ENCODE peak calls at places on chromosomes 1 and 21, in ten cellular contexts. One of them, this sample, is unnamed. For H3K9me3, the result is how much of the 10 kb centered on the place peaks cover.

GRCh38 chr1:62286778-62287224 is 32.4 kb downstream of the KANK4 start:
- DNase-seq in endothelial cell of umbilical vein: no peak
- DNase-seq in astrocyte: no peak
- DNase-seq in OCI-LY7: no peak
- DNase-seq in IMR-90: no peak
- DNase-seq in HCT116: no peak
- DNase-seq in mammary epithelial cell: peak
- DNase-seq in keratinocyte: no peak
- DNase-seq in fibroblast of lung: no peak
- DNase-seq in hepatocyte: no peak
- DNase-seq in this sample: no peak

GRCh38 chr1:109361649-109362048 is 36.1 kb downstream of the SORT1 start:
- DNase-seq in HCT116: no peak
- DNase-seq in IMR-90: peak
- DNase-seq in astrocyte: peak
- DNase-seq in mammary epithelial cell: peak
- DNase-seq in hepatocyte: no peak
- DNase-seq in fibroblast of lung: peak
- DNase-seq in endothelial cell of umbilical vein: no peak
- DNase-seq in OCI-LY7: no peak
- DNase-seq in keratinocyte: no peak
- DNase-seq in this sample: no peak

GRCh38 chr1:60989745-60990718 is 92.3 kb upstream of the NFIA start:
- DNase-seq in IMR-90: peak
- DNase-seq in astrocyte: peak
- DNase-seq in fibroblast of lung: peak
- DNase-seq in mammary epithelial cell: peak
- DNase-seq in keratinocyte: no peak
- DNase-seq in OCI-LY7: no peak
- DNase-seq in hepatocyte: peak
- DNase-seq in HCT116: no peak
- DNase-seq in endothelial cell of umbilical vein: peak
- DNase-seq in this sample: no peak

GRCh38 chr1:177229781-177230180 is 59.0 kb downstream of the BRINP2 start:
- DNase-seq in IMR-90: no peak
- DNase-seq in fibroblast of lung: no peak
- DNase-seq in astrocyte: no peak
- DNase-seq in HCT116: no peak
- DNase-seq in OCI-LY7: no peak
- DNase-seq in endothelial cell of umbilical vein: no peak
- DNase-seq in keratinocyte: no peak
- DNase-seq in mammary epithelial cell: no peak
- DNase-seq in hepatocyte: no peak
- DNase-seq in this sample: no peak

GRCh38 chr1:7404046-7404742 is 366.9 kb upstream of the VAMP3 start:
- DNase-seq in mammary epithelial cell: no peak
- DNase-seq in astrocyte: no peak
- DNase-seq in keratinocyte: no peak
- DNase-seq in HCT116: no peak
- DNase-seq in OCI-LY7: no peak
- DNase-seq in endothelial cell of umbilical vein: no peak
- DNase-seq in hepatocyte: no peak
- DNase-seq in fibroblast of lung: no peak
- DNase-seq in IMR-90: no peak
- DNase-seq in this sample: no peak

GRCh38 chr1:13825033-13825432 is 125.0 kb downstream of the PRDM2 start:
- DNase-seq in hepatocyte: no peak
- DNase-seq in keratinocyte: no peak
- DNase-seq in IMR-90: peak
- DNase-seq in endothelial cell of umbilical vein: no peak
- DNase-seq in OCI-LY7: peak
- DNase-seq in HCT116: no peak
- DNase-seq in mammary epithelial cell: no peak
- DNase-seq in astrocyte: no peak
- DNase-seq in fibroblast of lung: no peak
- DNase-seq in this sample: no peak

GRCh38 chr21:19853709-19854575 is 1144.3 kb upstream of the NCAM2 start:
- DNase-seq in astrocyte: no peak
- DNase-seq in fibroblast of lung: no peak
- DNase-seq in OCI-LY7: no peak
- DNase-seq in endothelial cell of umbilical vein: no peak
- DNase-seq in keratinocyte: no peak
- DNase-seq in HCT116: no peak
- DNase-seq in mammary epithelial cell: no peak
- DNase-seq in IMR-90: no peak
- DNase-seq in hepatocyte: peak
- DNase-seq in this sample: peak

GRCh38 chr1:199243423-199244061 is 604.7 kb downstream of the PTPRC start:
- DNase-seq in fibroblast of lung: peak
- DNase-seq in HCT116: peak
- DNase-seq in OCI-LY7: peak
- DNase-seq in astrocyte: no peak
- DNase-seq in endothelial cell of umbilical vein: peak
- DNase-seq in mammary epithelial cell: peak
- DNase-seq in hepatocyte: peak
- DNase-seq in keratinocyte: no peak
- DNase-seq in IMR-90: peak
- DNase-seq in this sample: peak

GRCh38 chr1:207805841-207806421 is 54.1 kb downstream of the CD46 start:
- DNase-seq in fibroblast of lung: peak
- DNase-seq in astrocyte: peak
- DNase-seq in OCI-LY7: no peak
- DNase-seq in HCT116: no peak
- DNase-seq in endothelial cell of umbilical vein: peak
- DNase-seq in mammary epithelial cell: peak
- DNase-seq in keratinocyte: peak
- DNase-seq in hepatocyte: peak
- DNase-seq in IMR-90: peak
- DNase-seq in this sample: peak

GRCh38 chr1:192601145-192602048 is 25.8 kb downstream of the RGS1 start:
- DNase-seq in hepatocyte: no peak
- DNase-seq in astrocyte: peak
- DNase-seq in keratinocyte: no peak
- DNase-seq in IMR-90: peak
- DNase-seq in fibroblast of lung: no peak
- DNase-seq in mammary epithelial cell: peak
- DNase-seq in HCT116: no peak
- DNase-seq in endothelial cell of umbilical vein: no peak
- DNase-seq in OCI-LY7: no peak
- DNase-seq in this sample: no peak

GRCh38 chr1:36436820-36437219 is 13.4 kb downstream of the OSCP1 start:
- DNase-seq in IMR-90: peak
- DNase-seq in HCT116: peak
- DNase-seq in fibroblast of lung: no peak
- DNase-seq in endothelial cell of umbilical vein: no peak
- DNase-seq in hepatocyte: peak
- DNase-seq in mammary epithelial cell: peak
- DNase-seq in OCI-LY7: no peak
- DNase-seq in astrocyte: peak
- DNase-seq in keratinocyte: peak
- DNase-seq in this sample: peak

GRCh38 chr1:42963378-42964005 is 4.8 kb upstream of the SLC2A1 start:
- DNase-seq in fibroblast of lung: peak
- DNase-seq in HCT116: no peak
- DNase-seq in IMR-90: peak
- DNase-seq in endothelial cell of umbilical vein: peak
- DNase-seq in hepatocyte: no peak
- DNase-seq in OCI-LY7: no peak
- DNase-seq in mammary epithelial cell: peak
- DNase-seq in astrocyte: peak
- DNase-seq in keratinocyte: no peak
- DNase-seq in this sample: no peak

GRCh38 chr1:186066411-186066810 is 308.6 kb downstream of the TPR start:
- DNase-seq in hepatocyte: no peak
- DNase-seq in fibroblast of lung: no peak
- DNase-seq in endothelial cell of umbilical vein: no peak
- DNase-seq in IMR-90: no peak
- DNase-seq in HCT116: no peak
- DNase-seq in keratinocyte: no peak
- DNase-seq in OCI-LY7: no peak
- DNase-seq in astrocyte: no peak
- DNase-seq in mammary epithelial cell: no peak
- DNase-seq in this sample: no peak

DNA sequence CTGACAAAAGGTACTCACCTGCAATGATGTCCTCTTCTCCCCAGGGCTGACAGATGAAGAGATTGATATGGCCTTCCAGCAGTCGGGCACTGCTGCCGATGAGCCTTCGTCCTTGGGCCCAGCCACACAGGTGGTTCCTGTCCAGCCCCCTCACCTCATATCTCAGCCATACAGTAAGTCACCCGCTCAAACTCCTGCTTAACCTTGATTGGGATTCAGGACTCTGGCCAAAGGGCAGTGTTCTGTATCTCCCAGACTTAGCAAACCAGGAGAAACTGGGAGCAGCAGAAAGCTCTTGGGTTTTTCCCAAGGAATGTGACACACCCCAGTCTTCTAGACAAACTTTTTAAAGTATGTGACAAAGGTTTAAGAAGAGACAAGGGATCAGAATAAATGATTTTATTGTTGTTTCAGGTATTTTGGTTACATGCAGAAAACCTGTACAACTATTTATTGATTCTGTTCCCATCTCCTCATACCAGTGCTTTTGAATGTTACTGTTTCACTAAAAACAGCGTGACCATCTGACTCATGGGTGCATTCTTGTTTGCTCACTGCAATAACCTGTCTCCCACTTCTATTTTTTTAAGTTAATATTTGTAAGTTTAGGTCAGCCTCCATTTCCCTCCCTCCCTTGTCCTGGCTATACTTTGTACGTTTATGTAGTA is 124.6 kb downstream of the PEX14 start:
- DNase-seq in hepatocyte: peak
- DNase-seq in endothelial cell of umbilical vein: no peak
- DNase-seq in OCI-LY7: no peak
- DNase-seq in fibroblast of lung: peak
- DNase-seq in IMR-90: peak
- DNase-seq in keratinocyte: peak
- DNase-seq in mammary epithelial cell: peak
- DNase-seq in HCT116: peak
- DNase-seq in astrocyte: peak
- DNase-seq in this sample: no peak
- H3K9me3 ChIP-seq in hepatocyte: under half
- H3K9me3 ChIP-seq in endothelial cell of umbilical vein: under half
- H3K9me3 ChIP-seq in OCI-LY7: under half
- H3K9me3 ChIP-seq in fibroblast of lung: under half
- H3K9me3 ChIP-seq in IMR-90: under half
- H3K9me3 ChIP-seq in keratinocyte: under half
- H3K9me3 ChIP-seq in mammary epithelial cell: under half
- H3K9me3 ChIP-seq in HCT116: under half
- H3K9me3 ChIP-seq in astrocyte: under half
- H3K9me3 ChIP-seq in this sample: under half

DNA sequence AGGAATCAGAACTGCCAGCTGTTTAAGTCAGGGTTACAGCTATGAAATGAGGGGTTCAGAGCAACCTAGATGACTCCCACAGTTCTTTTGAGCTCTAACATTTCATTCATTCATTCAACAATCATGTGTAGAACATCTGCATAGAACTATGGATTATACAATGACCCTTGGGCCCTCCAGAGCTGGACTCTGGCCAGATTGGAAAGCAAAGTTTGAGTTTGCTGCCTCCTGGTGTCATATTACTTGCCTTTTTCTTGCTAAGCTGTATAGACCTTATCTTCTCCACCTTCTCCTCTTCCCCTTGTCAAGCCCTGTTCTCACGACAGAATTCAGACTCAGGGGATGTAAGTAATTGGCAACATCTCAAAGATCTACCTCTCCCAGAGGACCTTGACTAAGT is 4.0 kb downstream of the CASQ2 start:
- DNase-seq in IMR-90: peak
- DNase-seq in mammary epithelial cell: peak
- DNase-seq in HCT116: peak
- DNase-seq in fibroblast of lung: peak
- DNase-seq in hepatocyte: peak
- DNase-seq in keratinocyte: no peak
- DNase-seq in endothelial cell of umbilical vein: peak
- DNase-seq in OCI-LY7: no peak
- DNase-seq in astrocyte: no peak
- DNase-seq in this sample: no peak
- TF ChIP-seq CTCF in IMR-90: peak
- TF ChIP-seq CTCF in mammary epithelial cell: peak
- TF ChIP-seq CTCF in HCT116: peak
- TF ChIP-seq CTCF in fibroblast of lung: peak
- TF ChIP-seq CTCF in hepatocyte: peak
- TF ChIP-seq CTCF in keratinocyte: peak
- TF ChIP-seq CTCF in endothelial cell of umbilical vein: no peak
- TF ChIP-seq CTCF in OCI-LY7: no peak
- TF ChIP-seq CTCF in astrocyte: peak
- TF ChIP-seq CTCF in this sample: peak

DNA sequence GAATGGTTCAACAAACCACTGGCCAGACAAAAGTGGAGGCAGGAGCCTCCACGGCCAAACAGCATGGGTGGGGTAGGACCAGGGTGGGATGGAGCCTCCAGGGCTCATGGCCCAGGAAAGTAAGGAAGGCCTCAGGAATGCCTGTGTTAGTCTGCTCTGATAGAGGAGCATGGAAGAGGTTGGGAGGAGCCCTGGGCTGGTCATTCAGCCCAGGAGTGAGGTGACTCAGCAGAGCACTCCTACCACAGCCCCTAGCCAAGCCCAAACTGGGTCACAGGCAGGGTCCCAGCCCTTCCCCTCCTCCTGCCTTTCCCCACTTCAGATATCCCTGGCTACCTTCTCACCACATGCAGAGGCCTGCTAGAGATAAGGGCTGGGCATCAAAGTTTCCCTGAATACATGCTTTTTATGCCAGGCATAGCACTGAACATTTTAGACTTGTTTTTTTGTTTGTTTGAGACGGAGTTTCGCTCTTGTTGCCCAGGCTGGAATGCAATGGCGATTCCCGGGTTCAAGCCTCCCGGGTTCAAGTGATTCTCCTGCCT is 3.1 kb upstream of the SHISA4 start:
- DNase-seq in fibroblast of lung: peak
- DNase-seq in hepatocyte: no peak
- DNase-seq in mammary epithelial cell: peak
- DNase-seq in OCI-LY7: no peak
- DNase-seq in HCT116: peak
- DNase-seq in astrocyte: peak
- DNase-seq in endothelial cell of umbilical vein: no peak
- DNase-seq in keratinocyte: no peak
- DNase-seq in IMR-90: peak
- DNase-seq in this sample: no peak
- H2AFZ ChIP-seq in fibroblast of lung: no peak
- H2AFZ ChIP-seq in hepatocyte: no peak
- H2AFZ ChIP-seq in mammary epithelial cell: no peak
- H2AFZ ChIP-seq in OCI-LY7: no peak
- H2AFZ ChIP-seq in HCT116: no peak
- H2AFZ ChIP-seq in astrocyte: no peak
- H2AFZ ChIP-seq in endothelial cell of umbilical vein: no peak
- H2AFZ ChIP-seq in keratinocyte: no peak
- H2AFZ ChIP-seq in IMR-90: no peak
- H2AFZ ChIP-seq in this sample: no peak

DNA sequence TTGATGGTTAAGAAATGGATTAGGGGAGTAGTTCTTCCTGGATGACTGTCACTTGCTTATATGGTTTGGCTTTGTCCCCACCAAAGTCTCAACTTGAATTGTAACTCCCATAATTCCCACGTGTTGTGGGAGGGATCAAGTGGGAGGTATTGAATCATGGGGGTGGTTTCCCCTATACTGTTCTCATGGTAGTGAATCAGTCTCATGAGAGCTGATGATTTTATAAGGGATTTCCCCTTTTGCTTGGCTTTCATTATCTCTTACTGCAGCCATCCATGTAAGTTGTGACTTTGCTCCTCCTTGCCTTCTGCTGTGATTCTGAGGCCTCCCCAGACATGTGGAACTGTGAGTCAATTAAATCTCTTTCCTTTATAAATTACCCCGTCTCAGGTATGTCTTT is 1621.1 kb downstream of the MRPL39 start:
- DNase-seq in OCI-LY7: no peak
- DNase-seq in IMR-90: no peak
- DNase-seq in keratinocyte: no peak
- DNase-seq in HCT116: no peak
- DNase-seq in astrocyte: no peak
- DNase-seq in hepatocyte: no peak
- DNase-seq in mammary epithelial cell: no peak
- DNase-seq in fibroblast of lung: no peak
- DNase-seq in endothelial cell of umbilical vein: no peak
- DNase-seq in this sample: no peak
- H3K9me3 ChIP-seq in OCI-LY7: under half
- H3K9me3 ChIP-seq in IMR-90: under half
- H3K9me3 ChIP-seq in keratinocyte: under half
- H3K9me3 ChIP-seq in HCT116: under half
- H3K9me3 ChIP-seq in astrocyte: under half
- H3K9me3 ChIP-seq in hepatocyte: under half
- H3K9me3 ChIP-seq in mammary epithelial cell: under half
- H3K9me3 ChIP-seq in fibroblast of lung: under half
- H3K9me3 ChIP-seq in endothelial cell of umbilical vein: under half
- H3K9me3 ChIP-seq in this sample: under half

This sample was measured in MM.1S.